ENCODE peak calls at places on chromosomes 11 and 22, in four cellular contexts. J is GM12878, R is HepG2, D is K562. O is an unnamed sample.

GRCh38 chr11:103744496-103745153 is 291.8 kb upstream of the DDI1 start:
- DNase-seq in J (peak), D (no peak), R (no peak), O (no peak)

GRCh38 chr11:78800089-78800690 is 225.5 kb upstream of the NARS2 start:
- DNase-seq in D (no peak), J (no peak), R (no peak), O (no peak)

GRCh38 chr22:35604671-35605457 is 12.3 kb downstream of the MB start:
- DNase-seq in D (peak), R (no peak), J (no peak), O (no peak)

GRCh38 chr22:50474711-50475651 is at the start of gene SBF1:
- DNase-seq in J (peak), R (peak), D (peak), O (peak)

GRCh38 chr11:27213232-27213660 is 149.8 kb downstream of the CCDC34 start:
- DNase-seq in R (no peak), J (peak), D (no peak), O (no peak)

GRCh38 chr11:43833657-43834073 is 47.0 kb upstream of the ALKBH3 start:
- DNase-seq in J (no peak), R (peak), D (no peak), O (no peak)

GRCh38 chr22:44584256-44584902 is 86.3 kb upstream of the RTL6 start:
- DNase-seq in D (no peak), R (no peak), J (no peak), O (no peak)

GRCh38 chr22:37569009-37569920 is 9.0 kb downstream of the CDC42EP1 start:
- DNase-seq in R (peak), J (no peak), D (peak), O (no peak)

GRCh38 chr11:65560555-65561418 is 2.6 kb upstream of the LTBP3 start:
- DNase-seq in J (no peak), D (no peak), R (no peak), O (no peak)

GRCh38 chr11:92050305-92050704 is 174.3 kb upstream of the FAT3 start:
- DNase-seq in R (no peak), J (no peak), D (no peak), O (no peak)

GRCh38 chr11:69662021-69662698 is 13.0 kb downstream of the LTO1 start:
- DNase-seq in D (no peak), J (no peak), R (no peak), O (no peak)

GRCh38 chr22:26590525-26590858 is 560 bp upstream of the TPST2 start:
- DNase-seq in R (peak), J (no peak), D (peak), O (no peak)

GRCh38 chr11:89608234-89608966 is 101.7 kb upstream of the TRIM77 start:
- DNase-seq in R (no peak), D (no peak), J (no peak), O (no peak)

GRCh38 chr22:46272762-46273431 is 5.1 kb downstream of the TTC38 start:
- DNase-seq in J (no peak), D (no peak), R (no peak), O (no peak)

GRCh38 chr22:44583854-44584253 is 85.8 kb upstream of the RTL6 start:
- DNase-seq in R (no peak), J (no peak), D (no peak), O (no peak)

GRCh38 chr11:16607675-16608644 is 130.5 kb upstream of the C11orf58 start:
- DNase-seq in R (no peak), D (peak), J (no peak), O (peak)

GRCh38 chr11:134036484-134037092 is 32.3 kb upstream of the JAM3 start:
- DNase-seq in R (no peak), J (no peak), D (no peak), O (no peak)

GRCh38 chr11:57172031-57172430 is 9.7 kb upstream of the LRRC55 start:
- DNase-seq in R (no peak), D (no peak), J (no peak), O (no peak)

GRCh38 chr22:24157783-24158170 is 23.5 kb upstream of the SUSD2 start:
- DNase-seq in D (no peak), R (no peak), J (no peak), O (no peak)

GRCh38 chr22:25419247-25420113 is 145.0 kb upstream of the GRK3 start:
- DNase-seq in D (peak), R (peak), J (peak), O (no peak)

GRCh38 chr11:27717801-27718229 is 17.6 kb upstream of the BDNF start:
- DNase-seq in D (no peak), J (no peak), R (no peak), O (no peak)

GRCh38 chr11:96015911-96016565 is 92.1 kb upstream of the MTMR2 start:
- DNase-seq in R (peak), J (no peak), D (no peak), O (no peak)

GRCh38 chr11:131491503-131491902 is 121.1 kb downstream of the NTM start:
- DNase-seq in J (no peak), R (no peak), D (no peak), O (no peak)

GRCh38 chr22:47793304-47794101 is 1031.1 kb downstream of the TBC1D22A start:
- DNase-seq in J (no peak), R (no peak), D (no peak), O (no peak)

GRCh38 chr22:21808130-21808529 is 59.3 kb downstream of the MAPK1 start:
- DNase-seq in R (no peak), D (no peak), J (no peak), O (no peak)

GRCh38 chr22:20815477-20816050 is 41.7 kb downstream of the SERPIND1 start:
- DNase-seq in J (no peak), R (no peak), D (no peak), O (no peak)

GRCh38 chr11:129440028-129440630 is 64.5 kb downstream of the BARX2 start:
- DNase-seq in J (no peak), D (no peak), R (peak), O (no peak)

GRCh38 chr11:69086152-69086551 is 37.4 kb downstream of the TPCN2 start:
- DNase-seq in R (no peak), J (no peak), D (peak), O (no peak)

GRCh38 chr22:33326540-33327295 is 268.5 kb upstream of the SYN3 start:
- DNase-seq in J (no peak), R (no peak), D (no peak), O (no peak)

GRCh38 chr11:132523929-132524328 is 1008.4 kb downstream of the OPCML start:
- DNase-seq in R (no peak), D (no peak), J (no peak), O (no peak)

GRCh38 chr11:62601114-62601363 is 626 bp downstream of the MTA2 start:
- DNase-seq in D (peak), R (no peak), J (no peak), O (no peak)

GRCh38 chr22:39997939-39998726 is 3.4 kb downstream of the FAM83F start:
- DNase-seq in D (no peak), R (no peak), J (no peak), O (no peak)

GRCh38 chr11:3894128-3894731 is 38.8 kb downstream of the STIM1 start:
- DNase-seq in D (peak), R (no peak), J (peak), O (no peak)

GRCh38 chr11:17991799-17992433 is 20.9 kb downstream of the SERGEF start:
- DNase-seq in J (no peak), R (peak), D (peak), O (peak)

GRCh38 chr11:25453471-25453870 is 878.5 kb upstream of the ANO3 start:
- DNase-seq in J (no peak), R (no peak), D (no peak), O (no peak)
- TF ChIP-seq SP1 in J (no peak), R (no peak), D (no peak), O (no peak)

DNA sequence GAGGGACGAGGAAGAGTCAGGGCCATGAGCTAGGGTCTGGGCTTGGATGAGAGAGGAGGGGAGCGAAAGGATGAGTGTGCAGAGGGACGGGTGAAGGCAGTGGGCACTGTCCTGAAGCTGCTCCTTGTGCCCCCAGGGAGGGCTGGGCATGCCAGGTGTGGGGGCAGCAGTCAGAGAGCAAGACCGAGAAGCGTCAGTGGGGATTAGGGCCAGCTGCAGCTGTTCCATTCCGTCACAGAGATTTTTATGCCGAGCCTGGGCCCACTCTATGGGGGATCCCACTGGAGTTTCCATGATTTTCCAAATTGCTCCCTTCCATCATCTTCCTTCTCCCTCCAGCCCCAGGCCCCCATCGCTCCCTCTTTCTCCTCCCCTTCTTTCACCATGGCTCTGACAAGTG is 93.2 kb downstream of the NECTIN1 start:
- DNase-seq in R (no peak), D (no peak), J (no peak), O (no peak)
- TF ChIP-seq TARDBP in R (no peak), D (no peak), J (no peak), O (no peak)

GRCh38 chr11:67276821-67277230 is 10.6 kb downstream of the GRK2 start:
- DNase-seq in J (no peak), D (peak), R (no peak), O (no peak)
- TF ChIP-seq SP1 in J (no peak), D (no peak), R (no peak), O (no peak)

GRCh38 chr11:23398052-23398451 is 537.8 kb upstream of the CCDC179 start:
- DNase-seq in R (no peak), D (no peak), J (no peak), O (no peak)

GRCh38 chr11:23405350-23405937 is 545.2 kb upstream of the CCDC179 start:
- DNase-seq in J (no peak), D (no peak), R (no peak), O (no peak)

GRCh38 chr11:23404225-23405160 is 544.2 kb upstream of the CCDC179 start:
- DNase-seq in D (no peak), R (no peak), J (no peak), O (no peak)

GRCh38 chr11:23403210-23404185 is 543.2 kb upstream of the CCDC179 start:
- DNase-seq in D (peak), R (no peak), J (no peak), O (no peak)

DNA sequence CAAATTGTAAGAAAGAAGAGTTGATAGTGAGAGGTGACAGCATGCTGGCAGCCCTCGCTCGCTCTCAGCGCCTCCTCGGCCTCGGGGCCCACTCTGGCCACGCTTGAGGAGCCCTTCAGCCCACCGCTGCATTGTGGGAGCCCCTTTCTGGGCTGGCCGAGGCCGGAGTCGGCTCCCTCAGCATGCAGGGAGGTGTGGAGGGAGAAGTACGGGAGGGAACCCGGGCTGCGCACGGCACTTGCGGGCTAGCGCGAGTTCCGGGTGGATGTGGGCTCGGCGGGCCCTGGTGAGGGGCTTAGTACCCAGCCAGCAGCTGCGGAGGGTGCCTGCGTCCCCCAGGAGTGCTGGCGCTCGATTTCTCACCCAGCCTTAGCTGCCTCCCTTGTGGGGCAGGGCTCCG is 539.7 kb upstream of the CCDC179 start:
- DNase-seq in R (no peak), D (no peak), J (no peak), O (no peak)
- TF ChIP-seq TARDBP in R (no peak), D (no peak), J (no peak), O (no peak)

DNA sequence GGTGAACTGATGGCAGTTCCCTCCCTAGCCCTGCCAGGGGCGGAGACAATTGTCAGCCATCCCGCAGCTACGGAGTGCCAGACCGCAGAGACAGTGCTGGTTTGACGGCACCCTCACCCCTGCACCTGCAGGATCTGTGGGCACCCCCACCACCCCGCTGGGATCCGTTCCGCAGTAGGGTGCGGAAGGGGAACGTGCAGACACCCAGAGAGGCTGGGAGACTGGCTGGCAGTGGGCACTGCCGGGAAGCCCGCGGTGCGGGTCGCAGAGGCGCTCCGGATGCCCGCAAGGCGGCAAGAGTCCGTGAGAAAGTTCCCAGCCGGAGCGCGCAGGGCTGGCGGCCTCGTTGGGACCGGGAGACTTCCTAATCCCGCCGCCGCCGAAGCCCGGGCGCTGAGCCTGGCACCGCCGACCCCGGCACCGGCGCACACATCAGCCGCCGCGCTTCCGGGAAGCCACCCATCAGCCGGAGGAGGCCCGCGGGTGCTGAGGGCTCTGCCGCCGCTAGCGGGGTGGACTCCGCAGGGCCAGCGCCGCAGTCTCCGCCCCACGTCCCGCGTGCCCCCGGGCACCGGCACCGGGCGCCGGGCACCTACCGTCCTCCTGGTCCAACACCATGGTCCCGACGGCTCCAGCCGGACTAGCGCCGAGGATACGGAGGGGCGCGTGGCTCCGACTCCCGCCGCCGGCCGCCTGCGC is 4.3 kb upstream of the LMO1 start:
- DNase-seq in R (no peak), J (no peak), D (no peak), O (no peak)
- TF ChIP-seq SP1 in R (no peak), J (no peak), D (no peak), O (no peak)

GRCh38 chr11:94405062-94405461 is 3.8 kb upstream of the GPR83 start:
- DNase-seq in R (peak), D (no peak), J (no peak), O (no peak)
- TF ChIP-seq TARDBP in R (no peak), D (no peak), J (no peak), O (no peak)